ENCODE peak calls at places on chromosomes 2 and 18, in four cellular contexts. V, B, D and O are unnamed samples.

GRCh38 chr2:223779877-223780276 is 57.5 kb downstream of the AP1S3 start:
- DNase-seq in V (peak), B (no peak), D (peak), O (peak)

GRCh38 chr2:177325554-177325953 is 61.0 kb upstream of the NFE2L2 start:
- DNase-seq in V (no peak), B (no peak), D (no peak), O (no peak)

GRCh38 chr2:94956797-94957391 is 68.6 kb upstream of the MAL start:
- DNase-seq in V (peak), B (peak), D (peak), O (peak)

GRCh38 chr18:8944871-8945245 is 157.6 kb upstream of the NDUFV2 start:
- DNase-seq in V (no peak), B (no peak), D (no peak), O (no peak)

GRCh38 chr18:34707670-34708069 is 2.4 kb upstream of the DTNA start:
- DNase-seq in V (peak), B (peak), D (no peak), O (peak)

GRCh38 chr2:9912468-9912867 is 39.0 kb upstream of the GRHL1 start:
- DNase-seq in V (no peak), B (no peak), D (no peak), O (no peak)

GRCh38 chr18:474416-474815 is 26.1 kb downstream of the COLEC12 start:
- DNase-seq in V (no peak), B (no peak), D (no peak), O (no peak)

GRCh38 chr2:193267496-193268002 is 1072.8 kb upstream of the TMEFF2 start:
- DNase-seq in V (no peak), B (peak), D (no peak), O (no peak)

GRCh38 chr18:73724908-73725307 is 422.7 kb downstream of the FBXO15 start:
- DNase-seq in V (no peak), B (no peak), D (no peak), O (no peak)

GRCh38 chr18:35099911-35100310 is 58.7 kb downstream of the MAPRE2 start:
- DNase-seq in V (peak), B (no peak), D (no peak), O (no peak)

GRCh38 chr2:223613017-223613950 is 11.1 kb upstream of the SCG2 start:
- DNase-seq in V (peak), B (peak), D (no peak), O (peak)

GRCh38 chr18:70415823-70416488 is 127.1 kb downstream of the SOCS6 start:
- DNase-seq in V (no peak), B (no peak), D (no peak), O (no peak)

GRCh38 chr18:74126684-74127482 is 20.8 kb downstream of the FBXO15 start:
- DNase-seq in V (no peak), B (no peak), D (no peak), O (no peak)

GRCh38 chr2:120740765-120741513 is 5.3 kb downstream of the GLI2 start:
- DNase-seq in V (peak), B (no peak), D (no peak), O (no peak)

GRCh38 chr2:128307595-128307994 is 11.1 kb downstream of the HS6ST1 start:
- DNase-seq in V (no peak), B (no peak), D (no peak), O (no peak)

GRCh38 chr2:99417396-99417795 is 72.4 kb downstream of the REV1 start:
- DNase-seq in V (no peak), B (no peak), D (no peak), O (no peak)

GRCh38 chr2:23401427-23402204 is 16.6 kb downstream of the KLHL29 start:
- DNase-seq in V (no peak), B (no peak), D (no peak), O (no peak)

GRCh38 chr2:19750136-19750535 is 151.6 kb downstream of the TTC32 start:
- DNase-seq in V (no peak), B (no peak), D (no peak), O (no peak)

GRCh38 chr2:162058973-162059668 is 14.9 kb downstream of the DPP4 start:
- DNase-seq in V (peak), B (no peak), D (no peak), O (no peak)

GRCh38 chr2:160253440-160254296 is 53.6 kb upstream of the ITGB6 start:
- DNase-seq in V (peak), B (no peak), D (no peak), O (no peak)

GRCh38 chr2:71609958-71610357 is 156.6 kb downstream of the DYSF start:
- DNase-seq in V (peak), B (peak), D (no peak), O (no peak)

GRCh38 chr2:257429-257828 is 6.4 kb downstream of the SH3YL1 start:
- DNase-seq in V (no peak), B (no peak), D (no peak), O (no peak)

GRCh38 chr18:79405019-79405780 is 9.5 kb downstream of the NFATC1 start:
- DNase-seq in V (no peak), B (no peak), D (peak), O (peak)

GRCh38 chr18:39701071-39701783 is 2135.6 kb upstream of the CELF4 start:
- DNase-seq in V (peak), B (no peak), D (no peak), O (no peak)

GRCh38 chr2:179106342-179107178 is 56.6 kb upstream of the CCDC141 start:
- DNase-seq in V (peak), B (peak), D (no peak), O (no peak)

GRCh38 chr2:67776276-67776675 is 286.5 kb downstream of the C1D start:
- DNase-seq in V (peak), B (no peak), D (no peak), O (no peak)

GRCh38 chr2:63058149-63058741 is 7.6 kb downstream of the OTX1 start:
- DNase-seq in V (peak), B (no peak), D (no peak), O (no peak)

GRCh38 chr2:20326163-20326780 is 24.4 kb downstream of the PUM2 start:
- DNase-seq in V (peak), B (peak), D (peak), O (peak)